ENCODE peak calls at places on chromosomes 13 and 19, in four cellular contexts. B is AG09319; H is CD8-positive, alpha-beta T cell; Z is RCC 7860. D is an unnamed sample.

GRCh38 chr19:3224346-3225325 is at the start of gene CELF5:
- DNase-seq in B (no peak), H (peak; percentile 44), Z (no peak), D (no peak)

GRCh38 chr19:48290341-48290922 is 20.6 kb downstream of the ZNF114 start:
- DNase-seq in B (no peak), H (no peak), Z (peak; percentile 11), D (peak; percentile 59)

GRCh38 chr13:113548171-113548641 is 36.3 kb upstream of the TFDP1 start:
- DNase-seq in B (no peak), H (no peak), Z (no peak), D (no peak)

GRCh38 chr19:4914736-4915501 is 5.6 kb downstream of the UHRF1 start:
- DNase-seq in B (peak; percentile 35), H (peak; percentile 78), Z (peak; percentile 70), D (no peak)

GRCh38 chr19:38975861-38976271 is 324 bp upstream of the FBXO17 start:
- DNase-seq in B (no peak), H (no peak), Z (peak; percentile 43), D (no peak)

GRCh38 chr13:59318320-59318930 is 845.3 kb downstream of the DIAPH3 start:
- DNase-seq in B (peak; percentile 18), H (peak; percentile 22), Z (no peak), D (peak; percentile 6)

GRCh38 chr19:44931541-44931940 is 10.5 kb upstream of the APOC4 start:
- DNase-seq in B (no peak), H (no peak), Z (no peak), D (no peak)

GRCh38 chr13:98942997-98943396 is 34.9 kb downstream of the DOCK9 start:
- DNase-seq in B (no peak), H (no peak), Z (no peak), D (no peak)

GRCh38 chr13:81012031-81012430 is 671.1 kb upstream of the SPRY2 start:
- DNase-seq in B (no peak), H (no peak), Z (no peak), D (no peak)

D was measured in brain pericyte.